ENCODE peak calls at places on chromosome 11, in nine cellular contexts. A is MM.1S; O is astrocyte of the cerebellum; D is AG10803; E is GM06990; T is HFFc6; U is body of pancreas; L is B cell; Q is activated CD8-positive, alpha-beta T cell treated with anti-CD3 and anti-CD28 coated beads for 36 hours. Y is an unnamed sample.

GRCh38 chr11:71530602-71531001 is 3.5 kb downstream of the KRTAP5-7 start:
- DNase-seq in O (no peak), U (no peak), T (no peak), D (no peak), L (no peak), A (no peak), Q (no peak), E (no peak), Y (peak)

GRCh38 chr11:20035375-20035700 is 124.9 kb downstream of the DBX1 start:
- DNase-seq in U (no peak), O (no peak), E (no peak), A (no peak), T (no peak), Q (no peak), L (no peak), D (no peak), Y (no peak)

GRCh38 chr11:9972917-9973504 is 309.1 kb downstream of the SWAP70 start:
- DNase-seq in Q (peak), O (peak), A (peak), U (peak), D (peak), T (peak), L (peak), E (no peak), Y (peak)

GRCh38 chr11:2270322-2271076 is at the start of gene ASCL2:
- DNase-seq in T (no peak), Q (peak), O (no peak), D (no peak), E (no peak), A (no peak), L (peak), U (peak), Y (no peak)

GRCh38 chr11:83818349-83818748 is 532.2 kb upstream of the CCDC90B start:
- DNase-seq in D (no peak), E (no peak), Q (no peak), A (no peak), O (no peak), L (no peak), U (no peak), T (peak), Y (no peak)

GRCh38 chr11:11370263-11371060 is 17.4 kb upstream of the CSNK2A3 start:
- DNase-seq in U (no peak), O (no peak), Q (no peak), L (no peak), D (no peak), E (peak), T (no peak), A (no peak), Y (peak)

GRCh38 chr11:92707173-92707619 is 262.3 kb upstream of the MTNR1B start:
- DNase-seq in L (no peak), D (no peak), A (no peak), O (no peak), E (no peak), U (no peak), T (no peak), Q (no peak), Y (no peak)

GRCh38 chr11:105000797-105001196 is 22.2 kb downstream of the CASP5 start:
- DNase-seq in U (no peak), L (peak), Q (peak), T (no peak), E (no peak), A (peak), D (no peak), O (no peak), Y (peak)

GRCh38 chr11:34356918-34357645 is 728 bp downstream of the ABTB2 start:
- DNase-seq in U (peak), D (peak), O (no peak), A (peak), Q (peak), L (peak), E (peak), T (peak), Y (peak)

GRCh38 chr11:115892016-115892415 is 387.8 kb upstream of the CADM1 start:
- DNase-seq in U (no peak), A (no peak), T (no peak), O (no peak), D (no peak), Q (no peak), E (no peak), L (no peak), Y (no peak)

GRCh38 chr11:128884054-128884453 is 7.1 kb upstream of the KCNJ5 start:
- DNase-seq in E (no peak), A (peak), D (no peak), O (no peak), L (no peak), T (no peak), Q (no peak), U (no peak), Y (no peak)

GRCh38 chr11:128884703-128885338 is 6.3 kb upstream of the KCNJ5 start:
- DNase-seq in Q (peak), E (no peak), D (peak), U (peak), O (peak), T (peak), A (peak), L (peak), Y (peak)

GRCh38 chr11:128888034-128888985 is 2.8 kb upstream of the KCNJ5 start:
- DNase-seq in U (peak), T (no peak), L (no peak), O (no peak), D (no peak), E (no peak), A (no peak), Q (no peak), Y (no peak)

GRCh38 chr11:128889657-128890213 is 1.4 kb upstream of the KCNJ5 start:
- DNase-seq in L (no peak), D (no peak), Q (no peak), E (no peak), A (no peak), U (no peak), O (no peak), T (no peak), Y (no peak)

GRCh38 chr11:128886401-128887119 is 4.6 kb upstream of the KCNJ5 start:
- DNase-seq in E (no peak), D (no peak), A (peak), L (no peak), U (peak), Q (peak), O (no peak), T (no peak), Y (no peak)
- TF ChIP-seq CTCF in E (no peak), D (no peak), A (peak), L (no peak), U (peak), Q (no peak), O (peak), T (peak), Y (peak)

DNA sequence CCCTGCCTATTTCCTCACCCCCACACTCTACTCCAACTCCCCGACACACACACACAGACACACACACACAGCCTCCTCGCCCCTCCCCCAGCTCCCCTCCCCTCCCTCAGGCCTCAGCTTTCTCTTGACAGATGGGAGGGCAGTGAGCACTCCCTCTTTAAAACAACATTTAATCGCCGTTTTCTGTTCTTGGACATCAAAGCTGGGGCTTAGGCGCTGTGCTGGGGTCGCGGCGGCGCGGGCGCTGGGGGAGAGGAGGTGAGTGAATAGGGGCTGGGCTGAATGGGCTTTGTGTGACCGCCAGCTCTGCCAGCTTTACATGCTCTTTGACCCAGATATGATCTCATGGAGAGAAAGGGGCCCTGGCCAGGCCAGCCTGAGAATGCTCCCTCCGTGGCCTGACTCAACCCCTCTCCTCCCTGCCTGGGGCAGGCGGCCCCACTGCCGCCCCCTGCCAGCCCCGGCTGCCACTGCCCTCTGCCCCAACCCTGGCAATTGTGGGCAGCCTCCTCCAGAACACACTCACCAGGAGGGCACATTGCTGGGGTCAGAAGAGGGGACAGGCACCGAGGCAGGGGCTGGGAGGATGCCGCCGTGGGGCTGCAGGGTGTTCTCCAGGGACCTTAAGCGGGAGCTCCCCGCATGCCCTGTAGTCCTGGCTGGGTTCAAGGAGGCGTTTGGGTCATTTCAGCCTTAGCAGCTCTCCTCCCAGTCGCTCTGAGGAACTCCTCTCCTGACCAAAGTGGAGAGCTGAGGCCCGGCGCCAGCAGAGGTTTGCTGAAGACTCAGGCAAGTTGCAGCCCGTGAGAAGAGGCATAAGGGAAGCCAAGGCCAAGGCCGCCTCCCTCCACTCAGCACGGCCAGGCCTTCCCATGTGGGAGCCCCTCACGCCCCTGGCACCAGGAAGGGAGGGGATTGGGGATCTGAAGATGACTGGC is 38.3 kb upstream of the NNMT start:
- DNase-seq in E (no peak), O (no peak), A (no peak), T (no peak), U (peak), Q (no peak), L (no peak), D (no peak), Y (peak)
- TF ChIP-seq CTCF in E (no peak), O (peak), A (no peak), T (peak), U (peak), Q (no peak), L (no peak), D (no peak), Y (no peak)

DNA sequence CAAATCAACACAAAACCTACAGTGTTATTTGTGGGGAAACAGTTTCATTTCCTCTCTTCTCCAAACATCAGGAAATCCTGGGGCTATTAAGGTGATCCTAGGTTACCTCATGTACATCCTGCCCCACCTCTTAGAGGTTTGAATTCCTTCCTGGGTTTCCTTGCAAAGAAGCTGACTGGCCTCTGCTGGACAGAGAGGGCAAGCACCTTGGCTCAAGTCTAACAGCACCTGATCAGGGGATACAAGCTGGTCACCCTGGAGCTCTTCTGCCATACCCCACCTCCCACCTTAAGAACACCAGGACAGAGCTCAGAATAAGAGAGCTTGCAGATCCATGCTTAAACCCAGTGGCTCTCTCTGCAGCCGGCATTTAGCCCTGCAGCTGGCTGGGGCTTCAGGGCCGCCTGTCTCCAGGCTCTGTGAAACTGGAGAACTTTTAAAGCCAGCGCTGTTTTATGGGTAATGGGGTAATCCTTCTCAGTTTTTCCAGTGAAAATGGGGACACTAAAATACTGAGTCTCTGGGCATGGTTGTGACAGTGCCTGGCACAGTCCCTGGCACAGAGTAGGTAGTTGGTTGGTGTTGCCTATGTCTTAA is 386.6 kb upstream of the NARS2 start:
- DNase-seq in D (peak), A (peak), Q (no peak), O (peak), T (peak), E (no peak), U (peak), L (no peak), Y (peak)
- TF ChIP-seq CTCF in D (peak), A (peak), Q (no peak), O (peak), T (peak), E (peak), U (peak), L (no peak), Y (peak)

GRCh38 chr11:5983443-5983842 is 3.3 kb downstream of the OR52L1 start:
- DNase-seq in D (no peak), U (no peak), L (no peak), Q (no peak), A (no peak), E (no peak), T (no peak), O (no peak), Y (no peak)
- TF ChIP-seq CTCF in D (no peak), U (no peak), L (no peak), Q (no peak), A (no peak), E (peak), T (no peak), O (no peak), Y (no peak)

Y was measured in GM13977.